ENCODE peak calls at places on chromosomes 11 and 22, in ten cellular contexts. One of them, this sample, is unnamed.

GRCh38 chr11:65432686-65433582 is 10.3 kb downstream of the NEAT1 start:
- DNase-seq in non-pigmented ciliary epithelial cell: no peak
- DNase-seq in LHCN-M2: peak
- DNase-seq in omental fat pad: no peak
- DNase-seq in activated CD4-positive, alpha-beta T cell treated with anti-CD3 and anti-CD28 coated beads for 4 hours: no peak
- DNase-seq in C1 segment of cervical spinal cord: no peak
- DNase-seq in H9: no peak
- DNase-seq in T-helper 1 cell: no peak
- DNase-seq in brain pericyte: no peak
- DNase-seq in stimulated activated naive CD4-positive, alpha-beta T cell: peak
- DNase-seq in this sample: peak

GRCh38 chr11:61610905-61611304 is 30.0 kb upstream of the SYT7 start:
- DNase-seq in activated CD4-positive, alpha-beta T cell treated with anti-CD3 and anti-CD28 coated beads for 4 hours: no peak
- DNase-seq in non-pigmented ciliary epithelial cell: no peak
- DNase-seq in C1 segment of cervical spinal cord: no peak
- DNase-seq in H9: no peak
- DNase-seq in stimulated activated naive CD4-positive, alpha-beta T cell: no peak
- DNase-seq in T-helper 1 cell: no peak
- DNase-seq in brain pericyte: no peak
- DNase-seq in LHCN-M2: no peak
- DNase-seq in omental fat pad: no peak
- DNase-seq in this sample: peak

GRCh38 chr11:18203723-18204122 is 31.1 kb downstream of the MRGPRX4 start:
- DNase-seq in stimulated activated naive CD4-positive, alpha-beta T cell: no peak
- DNase-seq in omental fat pad: no peak
- DNase-seq in brain pericyte: no peak
- DNase-seq in H9: peak
- DNase-seq in C1 segment of cervical spinal cord: no peak
- DNase-seq in non-pigmented ciliary epithelial cell: no peak
- DNase-seq in T-helper 1 cell: no peak
- DNase-seq in activated CD4-positive, alpha-beta T cell treated with anti-CD3 and anti-CD28 coated beads for 4 hours: no peak
- DNase-seq in LHCN-M2: peak
- DNase-seq in this sample: peak

GRCh38 chr11:61106906-61107470 is 4.7 kb downstream of the CD5 start:
- DNase-seq in non-pigmented ciliary epithelial cell: no peak
- DNase-seq in C1 segment of cervical spinal cord: no peak
- DNase-seq in omental fat pad: no peak
- DNase-seq in stimulated activated naive CD4-positive, alpha-beta T cell: no peak
- DNase-seq in brain pericyte: no peak
- DNase-seq in H9: no peak
- DNase-seq in T-helper 1 cell: no peak
- DNase-seq in activated CD4-positive, alpha-beta T cell treated with anti-CD3 and anti-CD28 coated beads for 4 hours: no peak
- DNase-seq in LHCN-M2: no peak
- DNase-seq in this sample: no peak

GRCh38 chr11:123250811-123251655 is 56.0 kb upstream of the CLMP start:
- DNase-seq in H9: no peak
- DNase-seq in non-pigmented ciliary epithelial cell: no peak
- DNase-seq in T-helper 1 cell: no peak
- DNase-seq in omental fat pad: no peak
- DNase-seq in brain pericyte: no peak
- DNase-seq in LHCN-M2: no peak
- DNase-seq in activated CD4-positive, alpha-beta T cell treated with anti-CD3 and anti-CD28 coated beads for 4 hours: no peak
- DNase-seq in C1 segment of cervical spinal cord: no peak
- DNase-seq in stimulated activated naive CD4-positive, alpha-beta T cell: no peak
- DNase-seq in this sample: no peak

GRCh38 chr22:21447694-21448402 is 19.3 kb upstream of the TMEM191C start:
- DNase-seq in non-pigmented ciliary epithelial cell: no peak
- DNase-seq in LHCN-M2: no peak
- DNase-seq in activated CD4-positive, alpha-beta T cell treated with anti-CD3 and anti-CD28 coated beads for 4 hours: no peak
- DNase-seq in C1 segment of cervical spinal cord: no peak
- DNase-seq in omental fat pad: no peak
- DNase-seq in T-helper 1 cell: no peak
- DNase-seq in brain pericyte: no peak
- DNase-seq in H9: peak
- DNase-seq in stimulated activated naive CD4-positive, alpha-beta T cell: no peak
- DNase-seq in this sample: no peak

GRCh38 chr22:37021710-37022482 is 2.4 kb downstream of the MPST start:
- DNase-seq in activated CD4-positive, alpha-beta T cell treated with anti-CD3 and anti-CD28 coated beads for 4 hours: peak
- DNase-seq in non-pigmented ciliary epithelial cell: no peak
- DNase-seq in T-helper 1 cell: peak
- DNase-seq in omental fat pad: no peak
- DNase-seq in brain pericyte: no peak
- DNase-seq in stimulated activated naive CD4-positive, alpha-beta T cell: peak
- DNase-seq in H9: no peak
- DNase-seq in C1 segment of cervical spinal cord: no peak
- DNase-seq in LHCN-M2: peak
- DNase-seq in this sample: peak

GRCh38 chr11:65944191-65944590 is 1.1 kb upstream of the TSGA10IP start:
- DNase-seq in C1 segment of cervical spinal cord: no peak
- DNase-seq in brain pericyte: no peak
- DNase-seq in omental fat pad: no peak
- DNase-seq in H9: no peak
- DNase-seq in LHCN-M2: no peak
- DNase-seq in activated CD4-positive, alpha-beta T cell treated with anti-CD3 and anti-CD28 coated beads for 4 hours: no peak
- DNase-seq in T-helper 1 cell: no peak
- DNase-seq in non-pigmented ciliary epithelial cell: no peak
- DNase-seq in stimulated activated naive CD4-positive, alpha-beta T cell: no peak
- DNase-seq in this sample: no peak